ENCODE peak calls at places on chromosomes 5 and 9, in four cellular contexts. V is HCT116, S is HepG2, B is GM12878. Y is an unnamed sample.

GRCh38 chr5:172834570-172835245 is 657 bp downstream of the ERGIC1 start:
- DNase-seq in V (no peak), S (peak), B (no peak), Y (peak)

GRCh38 chr9:109926321-109926959 is 146.4 kb downstream of the PALM2AKAP2 start:
- DNase-seq in V (no peak), S (no peak), B (no peak), Y (no peak)

GRCh38 chr5:41558295-41558694 is 47.9 kb upstream of the PLCXD3 start:
- DNase-seq in V (no peak), S (no peak), B (no peak), Y (no peak)

GRCh38 chr5:80711216-80711615 is 56.4 kb upstream of the DHFR start:
- DNase-seq in V (no peak), S (no peak), B (no peak), Y (no peak)

GRCh38 chr9:98347642-98348041 is 92.2 kb upstream of the TBC1D2 start:
- DNase-seq in V (no peak), S (no peak), B (no peak), Y (no peak)

GRCh38 chr9:73200694-73201432 is 49.2 kb downstream of the ANXA1 start:
- DNase-seq in V (peak), S (peak), B (no peak), Y (peak)

GRCh38 chr9:83266618-83267543 is 203.9 kb upstream of the RASEF start:
- DNase-seq in V (no peak), S (peak), B (no peak), Y (no peak)

GRCh38 chr9:91694081-91694870 is 255.8 kb downstream of the ROR2 start:
- DNase-seq in V (no peak), S (no peak), B (no peak), Y (no peak)

GRCh38 chr5:148949871-148950863 is 112.7 kb downstream of the SH3TC2 start:
- DNase-seq in V (no peak), S (no peak), B (no peak), Y (no peak)

GRCh38 chr9:35079426-35080341 is at the start of gene FANCG:
- DNase-seq in V (peak), S (peak), B (peak), Y (peak)

GRCh38 chr5:36899860-36900259 is 23.3 kb downstream of the NIPBL start:
- DNase-seq in V (no peak), S (no peak), B (no peak), Y (no peak)

GRCh38 chr9:90086076-90086475 is 481.3 kb downstream of the GADD45G start:
- DNase-seq in V (no peak), S (no peak), B (no peak), Y (no peak)

GRCh38 chr5:169196059-169196458 is 104.9 kb downstream of the SLIT3 start:
- DNase-seq in V (no peak), S (no peak), B (no peak), Y (no peak)

GRCh38 chr9:113181165-113181564 is 30.4 kb downstream of the SLC31A2 start:
- DNase-seq in V (no peak), S (no peak), B (no peak), Y (no peak)

GRCh38 chr9:120619751-120620655 is 40.0 kb upstream of the CDK5RAP2 start:
- DNase-seq in V (peak), S (peak), B (peak), Y (peak)

GRCh38 chr5:157172408-157172807 is 6.3 kb upstream of the GARIN3 start:
- DNase-seq in V (no peak), S (no peak), B (peak), Y (no peak)

GRCh38 chr9:35277171-35277520 is 115.3 kb downstream of the UNC13B start:
- DNase-seq in V (no peak), S (no peak), B (no peak), Y (no peak)

GRCh38 chr5:17436766-17437221 is 61.2 kb upstream of the TAF11L2 start:
- DNase-seq in V (no peak), S (no peak), B (no peak), Y (no peak)

GRCh38 chr9:80376180-80376579 is 804.4 kb downstream of the TLE4 start:
- DNase-seq in V (no peak), S (no peak), B (no peak), Y (no peak)

GRCh38 chr9:71897573-71897972 is 13.4 kb downstream of the ABHD17B start:
- DNase-seq in V (no peak), S (no peak), B (no peak), Y (no peak)

GRCh38 chr5:142280066-142281011 is 44.5 kb downstream of the SPRY4 start:
- DNase-seq in V (no peak), S (peak), B (no peak), Y (peak)

GRCh38 chr5:119131530-119132313 is 60.8 kb downstream of the DMXL1 start:
- DNase-seq in V (no peak), S (no peak), B (no peak), Y (no peak)

GRCh38 chr5:118956727-118957126 is 31.6 kb downstream of the DTWD2 start:
- DNase-seq in V (no peak), S (no peak), B (no peak), Y (peak)

GRCh38 chr5:167587768-167588167 is 703.7 kb upstream of the WWC1 start:
- DNase-seq in V (peak), S (peak), B (no peak), Y (peak)

GRCh38 chr5:81232449-81233079 is 558 bp upstream of the CKMT2 start:
- DNase-seq in V (no peak), S (peak), B (no peak), Y (no peak)

GRCh38 chr9:84823426-84824271 is 154.1 kb downstream of the NTRK2 start:
- DNase-seq in V (no peak), S (no peak), B (peak), Y (no peak)

GRCh38 chr5:111563041-111563822 is 50.9 kb upstream of the STARD4 start:
- DNase-seq in V (no peak), S (no peak), B (no peak), Y (no peak)

GRCh38 chr5:137487600-137487999 is 11.5 kb downstream of the SPOCK1 start:
- DNase-seq in V (no peak), S (no peak), B (no peak), Y (no peak)

GRCh38 chr9:72338631-72339030 is 26.4 kb downstream of the ZFAND5 start:
- DNase-seq in V (no peak), S (no peak), B (no peak), Y (no peak)

GRCh38 chr5:124504081-124504916 is 242.1 kb downstream of the ZNF608 start:
- DNase-seq in V (no peak), S (no peak), B (no peak), Y (no peak)

GRCh38 chr5:140214831-140215230 is 39.8 kb downstream of the CYSTM1 start:
- DNase-seq in V (no peak), S (no peak), B (no peak), Y (no peak)

GRCh38 chr9:134488251-134488900 is 153.2 kb upstream of the COL5A1 start:
- DNase-seq in V (no peak), S (no peak), B (no peak), Y (no peak)

GRCh38 chr5:95924720-95925119 is 36.9 kb downstream of the ELL2 start:
- DNase-seq in V (no peak), S (peak), B (no peak), Y (no peak)

GRCh38 chr5:110590187-110590586 is 136.3 kb downstream of the TMEM232 start:
- DNase-seq in V (peak), S (peak), B (no peak), Y (no peak)

GRCh38 chr5:4905674-4906528 is 234.2 kb upstream of the ADAMTS16 start:
- DNase-seq in V (no peak), S (peak), B (no peak), Y (peak)

GRCh38 chr5:146291421-146292074 is 47.1 kb upstream of the POU4F3 start:
- DNase-seq in V (peak), S (peak), B (no peak), Y (peak)

GRCh38 chr5:83472508-83473343 is 1.2 kb downstream of the VCAN start:
- DNase-seq in V (no peak), S (no peak), B (no peak), Y (peak)

GRCh38 chr5:83472213-83472507 is 616 bp downstream of the VCAN start:
- DNase-seq in V (no peak), S (no peak), B (no peak), Y (peak)

GRCh38 chr5:83470920-83471404 is 582 bp upstream of the VCAN start:
- DNase-seq in V (no peak), S (no peak), B (no peak), Y (peak)

GRCh38 chr5:83470516-83470915 is 1.0 kb upstream of the VCAN start:
- DNase-seq in V (no peak), S (peak), B (no peak), Y (no peak)

GRCh38 chr5:83471405-83472212 is at the start of gene VCAN:
- DNase-seq in V (peak), S (no peak), B (no peak), Y (peak)
- TF ChIP-seq REST in V (no peak), S (no peak), B (no peak), Y (no peak)

DNA sequence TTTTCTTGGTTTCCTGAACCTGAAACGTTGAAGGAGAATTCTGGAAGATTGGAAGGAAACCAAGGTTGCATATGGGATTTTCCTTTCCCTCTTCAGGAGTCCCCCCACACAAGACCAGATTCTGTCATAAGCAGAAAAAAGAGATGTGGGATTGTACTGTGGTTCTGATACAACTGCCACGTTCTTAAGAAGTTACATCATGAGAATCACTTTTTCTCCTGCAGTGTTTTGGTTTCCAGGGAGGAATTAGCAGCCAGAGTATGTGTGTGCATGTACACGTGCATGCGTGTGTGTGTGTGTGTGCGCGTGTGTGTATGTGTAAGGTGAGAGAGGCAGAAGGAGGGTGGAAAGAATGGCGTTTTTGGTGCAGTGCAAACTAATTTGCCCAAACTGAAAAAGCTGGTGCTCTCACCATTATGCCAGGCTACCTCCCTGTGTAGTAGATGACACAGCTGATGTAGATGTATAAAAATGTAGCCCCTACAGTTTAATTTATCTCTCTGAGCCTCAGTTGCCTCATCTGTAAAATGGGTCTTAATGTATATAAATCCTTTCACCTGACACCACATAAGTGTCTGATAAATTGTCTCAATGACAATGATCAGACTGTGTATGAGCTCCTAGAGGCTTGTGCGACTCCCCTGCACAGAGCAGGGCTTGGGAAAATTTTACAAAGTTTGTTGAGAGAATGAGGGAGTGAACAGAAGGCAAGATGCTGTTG is 38.7 kb downstream of the RALGPS1 start:
- DNase-seq in V (no peak), S (no peak), B (no peak), Y (no peak)
- TF ChIP-seq ZBTB33 in V (no peak), S (no peak), B (no peak), Y (no peak)

DNA sequence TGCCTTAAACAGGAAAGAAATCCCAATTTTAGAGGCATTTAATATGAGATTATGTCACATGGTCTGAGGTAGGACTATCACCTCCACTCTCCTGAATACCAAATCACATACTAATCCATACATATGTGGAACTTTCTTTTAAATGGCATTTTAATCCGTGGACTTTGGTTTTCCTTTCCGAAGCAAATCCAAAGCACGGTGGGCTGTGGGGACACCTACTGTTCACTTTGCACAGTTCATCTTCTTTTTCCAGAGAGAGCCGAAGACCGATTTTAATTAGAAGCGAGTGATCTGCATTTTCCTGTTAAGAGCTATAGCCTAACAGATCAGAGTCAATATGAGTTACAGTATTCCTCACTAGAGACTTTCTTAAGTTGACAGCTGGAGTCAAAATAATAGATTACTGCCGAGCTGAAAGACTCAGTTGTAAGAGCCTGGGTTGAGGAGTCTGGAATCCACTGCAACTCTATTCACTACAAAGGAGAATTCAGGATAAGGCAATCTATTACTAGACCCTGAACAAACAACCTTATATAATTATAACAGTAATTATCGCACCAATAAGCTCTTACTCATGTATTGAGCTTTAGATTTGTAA is 144.8 kb downstream of the TRPM6 start:
- DNase-seq in V (peak), S (peak), B (no peak), Y (peak)
- TF ChIP-seq JUND in V (no peak), S (no peak), B (no peak), Y (no peak)

DNA sequence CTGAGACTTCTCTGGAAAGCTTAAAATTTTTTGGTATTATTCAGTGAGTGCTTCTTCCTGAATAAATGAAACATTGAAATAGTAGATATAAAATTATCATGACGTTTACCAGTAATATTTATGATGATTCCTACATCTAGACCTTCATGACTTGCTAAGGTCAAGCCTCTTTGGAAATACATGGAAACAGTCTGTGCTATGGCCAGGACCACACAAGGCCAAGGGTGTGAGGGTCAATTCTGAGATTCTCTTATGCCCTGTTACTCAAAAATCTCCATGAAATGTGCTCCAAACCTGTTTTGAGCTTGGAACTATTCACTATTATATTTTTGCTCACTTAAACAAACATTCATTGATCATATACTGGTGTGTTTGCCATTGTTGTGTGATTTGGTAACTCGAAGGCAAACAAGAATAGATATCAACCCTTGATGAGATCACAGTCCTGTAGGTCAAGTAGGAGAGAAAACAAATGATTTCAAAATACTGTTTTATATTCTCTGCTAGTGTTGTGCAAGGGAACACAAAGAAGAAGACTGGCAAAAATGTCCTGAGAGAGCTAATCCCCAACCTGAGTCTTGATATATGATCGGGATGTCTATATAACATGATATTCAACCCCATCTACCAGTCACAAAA is 1254.9 kb upstream of the DMAC1 start:
- DNase-seq in V (no peak), S (peak), B (no peak), Y (no peak)
- TF ChIP-seq REST in V (no peak), S (no peak), B (no peak), Y (no peak)

DNA sequence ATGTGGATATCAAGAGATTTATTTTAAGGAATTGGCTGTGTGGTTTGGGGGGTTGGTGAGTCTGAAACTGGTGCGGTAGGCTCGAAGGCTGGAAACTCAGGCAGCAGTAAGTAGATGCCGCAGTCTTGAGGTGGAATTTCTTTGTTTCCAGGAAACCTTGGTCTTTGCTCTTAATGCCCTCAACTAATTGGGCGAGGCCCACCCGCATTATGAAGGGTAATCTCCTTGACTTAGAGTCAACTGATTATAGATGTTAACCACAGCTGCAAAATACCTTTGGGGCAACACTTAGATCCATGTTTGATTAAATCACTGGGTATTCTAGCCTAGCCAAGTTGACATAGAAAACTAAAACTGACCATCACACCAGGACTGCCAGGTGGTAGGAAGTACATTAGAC is 83.8 kb downstream of the ANKRD33B start:
- DNase-seq in V (no peak), S (no peak), B (no peak), Y (no peak)
- TF ChIP-seq ZBTB33 in V (no peak), S (no peak), B (no peak), Y (no peak)

DNA sequence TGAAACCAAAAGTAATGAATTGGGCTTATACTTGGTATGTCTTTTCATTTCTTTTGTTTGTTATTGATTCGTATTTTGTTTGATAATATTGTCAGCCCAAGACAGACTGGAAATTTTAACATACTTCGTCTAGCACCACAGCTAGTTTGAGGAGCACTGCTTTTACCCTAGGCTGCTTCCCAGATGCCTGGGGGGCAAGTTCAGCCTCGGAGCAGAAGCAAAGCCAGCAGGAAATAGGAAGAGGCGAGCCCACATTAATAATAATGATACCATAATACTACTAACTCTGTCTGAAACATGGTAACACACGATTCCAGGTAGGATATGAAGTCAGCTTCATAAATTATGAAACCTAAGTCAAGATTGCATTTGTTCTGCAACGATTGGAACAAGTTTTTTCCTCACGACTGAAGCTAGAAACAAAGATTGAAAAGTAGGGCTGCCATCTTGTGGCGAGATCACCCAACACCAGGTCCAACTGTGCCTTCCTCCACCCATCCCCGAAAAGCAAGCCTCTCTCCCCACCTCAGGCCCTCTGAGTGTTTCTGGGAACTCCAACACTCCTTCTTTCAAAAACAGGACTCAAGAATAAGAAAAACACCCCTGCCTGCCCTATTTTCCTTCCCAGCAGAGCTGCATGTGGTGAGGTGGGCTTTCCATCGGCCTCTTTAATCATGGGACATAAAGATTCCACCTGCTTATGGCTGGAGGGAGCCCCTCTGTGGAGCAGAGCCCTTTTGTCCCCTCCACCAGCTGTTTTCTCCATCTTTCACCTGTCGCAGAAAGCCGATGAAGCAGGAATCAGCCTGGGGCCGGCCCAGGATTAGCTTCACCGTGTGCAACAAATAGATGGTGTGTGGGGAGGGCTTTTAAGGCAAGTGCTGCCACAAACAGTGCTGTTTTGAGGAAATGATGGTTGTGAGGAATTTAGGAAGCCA is 236.3 kb downstream of the CAAP1 start:
- DNase-seq in V (peak), S (peak), B (no peak), Y (peak)
- TF ChIP-seq JUND in V (no peak), S (no peak), B (no peak), Y (no peak)

GRCh38 chr5:151040211-151040747 is 19.9 kb downstream of the GPX3 start:
- DNase-seq in V (peak), S (peak), B (no peak), Y (no peak)
- TF ChIP-seq REST in V (no peak), S (no peak), B (no peak), Y (no peak)

GRCh38 chr9:103941104-103941503 is 153.0 kb upstream of the SMC2 start:
- DNase-seq in V (no peak), S (no peak), B (no peak), Y (no peak)
- TF ChIP-seq ZBTB33 in V (no peak), S (no peak), B (no peak), Y (no peak)

Y was measured in SK-N-SH.